ENCODE peak calls at places on chromosome 12, in five cellular contexts. W is stomach, O is adrenal gland, Z is testis, X is Peyer's patch. N is an unnamed sample.

GRCh38 chr12:69688496-69689427 is 10.3 kb downstream of the BEST3 start:
- DNase-seq in W (peak; percentile 31), O (peak; percentile 96), Z (peak; percentile 19), X (no peak), N (peak; percentile 74)

GRCh38 chr12:68349083-68349700 is 17.0 kb upstream of the MDM1 start:
- DNase-seq in W (no peak), O (no peak), Z (no peak), X (no peak), N (no peak)

GRCh38 chr12:66594688-66595087 is 84.2 kb downstream of the GRIP1 start:
- DNase-seq in W (no peak), O (no peak), Z (no peak), X (no peak), N (no peak)

GRCh38 chr12:70830221-70831061 is 90.1 kb downstream of the PTPRR start:
- DNase-seq in W (no peak), O (no peak), Z (no peak), X (no peak), N (no peak)

GRCh38 chr12:113186033-113186365 is 478 bp downstream of the RITA1 start:
- DNase-seq in W (no peak), O (no peak), Z (no peak), X (no peak), N (no peak)

GRCh38 chr12:17276196-17276595 is 670.2 kb upstream of the LMO3 start:
- DNase-seq in W (no peak), O (no peak), Z (no peak), X (no peak), N (no peak)

GRCh38 chr12:84605988-84606387 is 306.6 kb downstream of the SLC6A15 start:
- DNase-seq in W (no peak), O (no peak), Z (no peak), X (no peak), N (no peak)

GRCh38 chr12:88062464-88062863 is 33.3 kb upstream of the C12orf50 start:
- DNase-seq in W (no peak), O (no peak), Z (no peak), X (no peak), N (no peak)

GRCh38 chr12:112869778-112870177 is 37.0 kb upstream of the OAS1 start:
- DNase-seq in W (no peak), O (no peak), Z (no peak), X (no peak), N (no peak)

GRCh38 chr12:61676520-61676919 is 583.7 kb upstream of the USP15 start:
- DNase-seq in W (no peak), O (no peak), Z (no peak), X (no peak), N (no peak)

GRCh38 chr12:10140001-10140400 is 10.0 kb upstream of the CLEC7A start:
- DNase-seq in W (no peak), O (peak; percentile 21), Z (peak; percentile 57), X (no peak), N (no peak)

GRCh38 chr12:7075931-7076330 is 15.4 kb downstream of the C1S start:
- DNase-seq in W (no peak), O (no peak), Z (no peak), X (no peak), N (no peak)

GRCh38 chr12:68514807-68515411 is 95.8 kb upstream of the RAP1B start:
- DNase-seq in W (no peak), O (no peak), Z (no peak), X (no peak), N (no peak)

GRCh38 chr12:56763753-56764657 is 881 bp downstream of the HSD17B6 start:
- DNase-seq in W (no peak), O (no peak), Z (no peak), X (no peak), N (no peak)

GRCh38 chr12:115060477-115061168 is 376.6 kb upstream of the TBX3 start:
- DNase-seq in W (no peak), O (no peak), Z (no peak), X (no peak), N (no peak)

GRCh38 chr12:63790608-63790945 is 10.9 kb downstream of the RXYLT1 start:
- DNase-seq in W (no peak), O (no peak), Z (no peak), X (no peak), N (no peak)

GRCh38 chr12:121787063-121787774 is 6.3 kb downstream of the RHOF start:
- DNase-seq in W (peak; percentile 65), O (no peak), Z (no peak), X (peak; percentile 87), N (no peak)

GRCh38 chr12:123916729-123917128 is 55.9 kb downstream of the CCDC92 start:
- DNase-seq in W (no peak), O (no peak), Z (no peak), X (no peak), N (no peak)

DNA sequence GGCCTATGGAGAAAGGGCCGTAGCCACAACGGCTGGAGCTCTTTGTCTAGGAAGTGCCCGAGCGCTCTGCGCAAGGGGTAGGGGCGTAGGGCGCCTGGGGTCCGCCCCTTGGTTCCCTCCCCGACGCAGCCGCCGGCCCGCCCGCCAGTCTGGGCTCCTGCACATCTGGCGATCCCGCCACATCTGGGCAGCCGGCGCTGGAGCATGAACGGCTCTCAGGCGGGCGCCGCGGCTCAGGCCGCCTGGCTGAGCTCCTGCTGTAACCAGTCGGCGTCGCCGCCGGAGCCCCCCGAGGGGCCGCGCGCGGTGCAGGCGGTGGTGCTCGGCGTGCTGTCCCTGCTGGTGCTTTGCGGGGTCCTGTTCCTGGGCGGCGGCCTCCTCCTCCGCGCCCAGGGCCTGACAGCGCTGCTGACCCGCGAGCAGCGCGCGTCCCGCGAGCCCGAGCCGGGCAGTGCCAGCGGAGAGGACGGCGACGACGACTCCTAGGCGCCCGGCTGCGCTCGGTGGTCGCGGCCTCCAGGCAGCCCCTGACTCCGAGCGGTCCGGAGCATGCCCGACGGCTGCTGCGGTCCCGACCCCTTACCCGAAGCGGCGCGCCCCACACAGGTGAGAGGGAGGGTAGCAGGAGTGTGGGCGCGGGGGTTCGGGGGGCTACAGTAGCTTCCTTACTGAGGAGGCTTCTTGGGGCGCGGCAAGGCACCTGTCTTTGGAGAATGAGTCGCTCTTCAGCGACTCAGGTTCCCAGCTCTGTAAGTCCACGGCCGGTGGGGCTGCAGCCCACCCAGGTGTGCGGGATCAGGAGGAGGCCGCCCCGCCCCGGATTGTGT is at the start of gene SMIM41:
- DNase-seq in W (no peak), O (no peak), Z (no peak), X (no peak), N (no peak)
- H3K27ac ChIP-seq in W (peak within 1 kb of the TSS; percentile 62), O (peak within 1 kb of the TSS; percentile 83), Z (peak within 1 kb of the TSS; percentile 80), X (peak within 1 kb of the TSS; percentile 53), N (no peak within 1 kb of the TSS)

DNA sequence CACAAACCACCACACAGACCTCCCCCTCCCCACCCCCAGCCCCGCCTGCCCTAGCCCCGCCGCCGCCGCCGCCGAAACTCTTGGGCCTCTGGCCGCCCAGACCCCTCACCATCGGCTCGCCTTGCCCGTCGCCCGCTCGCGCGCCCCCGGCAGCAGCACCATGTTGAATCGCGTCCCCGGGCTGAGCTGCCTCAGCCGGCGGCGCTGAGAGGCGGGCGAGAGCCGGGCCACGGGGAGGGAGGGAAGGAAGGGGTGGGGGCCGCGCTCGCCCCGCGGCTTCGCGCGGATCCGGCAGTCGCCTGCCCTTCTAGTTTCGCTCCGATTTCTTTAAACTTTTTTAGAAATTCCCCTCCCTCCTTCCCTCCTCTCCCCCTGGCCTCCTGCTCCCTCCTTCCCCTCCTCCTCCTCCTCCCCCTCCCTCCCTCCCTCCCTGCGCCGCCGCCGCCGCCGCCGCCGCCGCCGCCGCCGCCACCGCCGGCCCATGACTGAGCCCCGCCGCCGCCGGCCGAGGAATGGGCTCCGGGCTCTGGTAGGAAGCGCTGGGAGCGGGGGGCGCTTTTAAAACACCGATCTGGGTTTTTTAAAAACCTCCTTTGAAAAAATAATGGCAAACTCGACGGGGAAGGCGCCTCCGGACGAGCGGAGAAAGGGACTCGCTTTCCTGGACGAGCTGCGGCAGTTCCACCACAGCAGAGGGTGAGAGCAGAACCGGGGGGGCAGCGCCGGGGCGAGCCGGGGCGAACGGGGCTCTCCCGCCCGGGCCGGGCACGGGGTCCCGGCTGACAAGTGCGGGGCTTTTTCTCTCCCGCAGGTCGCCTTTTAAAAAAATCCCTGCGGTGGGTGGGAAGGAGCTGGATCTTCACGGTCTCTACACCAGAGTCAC is at the start of gene ARID2:
- DNase-seq in W (peak; percentile 67), O (peak; percentile 74), Z (peak; percentile 62), X (peak; percentile 66), N (peak; percentile 80)
- TF ChIP-seq POLR2A in W (no peak), O (peak; percentile 49), Z (no peak), X (no peak), N (no peak)

GRCh38 chr12:8689606-8690175 is 8.1 kb upstream of the RIMKLB start:
- DNase-seq in W (no peak), O (no peak), Z (no peak), X (no peak), N (no peak)
- H3K27ac ChIP-seq in W (peak overlapping the region; percentile 35), O (no peak overlapping the region), Z (no peak overlapping the region), X (no peak overlapping the region), N (no peak overlapping the region)

GRCh38 chr12:110281549-110282342 is 699 bp downstream of the ATP2A2 start:
- DNase-seq in W (peak; percentile 63), O (peak; percentile 49), Z (peak; percentile 50), X (peak; percentile 37), N (peak; percentile 77)
- TF ChIP-seq POLR2A in W (no peak), O (peak; percentile 34), Z (no peak), X (no peak), N (no peak)

GRCh38 chr12:3973269-3973884 is 100.2 kb upstream of the PARP11 start:
- DNase-seq in W (no peak), O (no peak), Z (no peak), X (no peak), N (peak; percentile 54)

GRCh38 chr12:3975652-3976051 is 102.5 kb upstream of the PARP11 start:
- DNase-seq in W (no peak), O (no peak), Z (no peak), X (no peak), N (no peak)

GRCh38 chr12:3976351-3976938 is 103.2 kb upstream of the PARP11 start:
- DNase-seq in W (no peak), O (no peak), Z (no peak), X (no peak), N (no peak)

GRCh38 chr12:3972576-3972975 is 99.4 kb upstream of the PARP11 start:
- DNase-seq in W (no peak), O (no peak), Z (no peak), X (peak; percentile 55), N (no peak)

GRCh38 chr12:3973939-3974644 is 100.9 kb upstream of the PARP11 start:
- DNase-seq in W (no peak), O (peak; percentile 16), Z (no peak), X (no peak), N (no peak)
- H3K27ac ChIP-seq in W (no peak overlapping the region), O (no peak overlapping the region), Z (no peak overlapping the region), X (no peak overlapping the region), N (no peak overlapping the region)

GRCh38 chr12:106141003-106141402 is 2.2 kb upstream of the NUAK1 start:
- DNase-seq in W (no peak), O (no peak), Z (no peak), X (no peak), N (no peak)

GRCh38 chr12:106140223-106140986 is 1.7 kb upstream of the NUAK1 start:
- DNase-seq in W (no peak), O (no peak), Z (no peak), X (no peak), N (no peak)

GRCh38 chr12:106138646-106139421 is at the start of gene NUAK1:
- DNase-seq in W (peak; percentile 54), O (peak; percentile 62), Z (peak; percentile 58), X (no peak), N (peak; percentile 79)

GRCh38 chr12:106138279-106138645 is 492 bp downstream of the NUAK1 start:
- DNase-seq in W (no peak), O (no peak), Z (no peak), X (no peak), N (no peak)

GRCh38 chr12:106139422-106140141 is 828 bp upstream of the NUAK1 start:
- DNase-seq in W (peak; percentile 79), O (peak; percentile 91), Z (peak; percentile 64), X (no peak), N (peak; percentile 87)
- TF ChIP-seq POLR2A in W (no peak), O (peak; percentile 66), Z (no peak), X (no peak), N (no peak)